ENCODE peak calls at places on chromosome 1, in nine cellular contexts. H, U, S, R, Y, L, W, C and F are unnamed samples.

GRCh38 chr1:207495816-207496792 is at the start of gene CR1:
- DNase-seq in H (peak), U (peak), S (peak), R (peak), Y (no peak), L (peak), W (peak), C (peak), F (peak)

GRCh38 chr1:19374402-19374801 is 62.3 kb downstream of the SLC66A1 start:
- DNase-seq in H (no peak), U (no peak), S (no peak), R (no peak), Y (no peak), L (no peak), W (no peak), C (no peak), F (peak)

GRCh38 chr1:92960395-92961130 is 699 bp downstream of the DIPK1A start:
- DNase-seq in H (peak), U (peak), S (peak), R (peak), Y (peak), L (peak), W (peak), C (peak), F (peak)

GRCh38 chr1:206606867-206607266 is 5.4 kb downstream of the EIF2D start:
- DNase-seq in H (no peak), U (no peak), S (no peak), R (no peak), Y (peak), L (no peak), W (no peak), C (no peak), F (peak)

GRCh38 chr1:48777219-48777895 is 666 bp upstream of the BEND5 start:
- DNase-seq in H (peak), U (no peak), S (no peak), R (peak), Y (no peak), L (no peak), W (no peak), C (no peak), F (no peak)

GRCh38 chr1:1079408-1080121 is 5.5 kb upstream of the RNF223 start:
- DNase-seq in H (peak), U (peak), S (peak), R (peak), Y (peak), L (peak), W (peak), C (peak), F (peak)

GRCh38 chr1:6822530-6823359 is 37.5 kb downstream of the CAMTA1 start:
- DNase-seq in H (peak), U (no peak), S (peak), R (peak), Y (no peak), L (no peak), W (peak), C (peak), F (no peak)

GRCh38 chr1:31511848-31512615 is 64.3 kb upstream of the TINAGL1 start:
- DNase-seq in H (peak), U (no peak), S (no peak), R (no peak), Y (no peak), L (no peak), W (no peak), C (no peak), F (no peak)

GRCh38 chr1:165169028-165169427 is 187.5 kb downstream of the LMX1A start:
- DNase-seq in H (no peak), U (no peak), S (no peak), R (no peak), Y (no peak), L (no peak), W (no peak), C (no peak), F (no peak)
- TF ChIP-seq POLR2A in H (no peak), U (no peak), S (no peak), R (no peak), Y (no peak), L (no peak), W (no peak), C (no peak), F (no peak)

DNA sequence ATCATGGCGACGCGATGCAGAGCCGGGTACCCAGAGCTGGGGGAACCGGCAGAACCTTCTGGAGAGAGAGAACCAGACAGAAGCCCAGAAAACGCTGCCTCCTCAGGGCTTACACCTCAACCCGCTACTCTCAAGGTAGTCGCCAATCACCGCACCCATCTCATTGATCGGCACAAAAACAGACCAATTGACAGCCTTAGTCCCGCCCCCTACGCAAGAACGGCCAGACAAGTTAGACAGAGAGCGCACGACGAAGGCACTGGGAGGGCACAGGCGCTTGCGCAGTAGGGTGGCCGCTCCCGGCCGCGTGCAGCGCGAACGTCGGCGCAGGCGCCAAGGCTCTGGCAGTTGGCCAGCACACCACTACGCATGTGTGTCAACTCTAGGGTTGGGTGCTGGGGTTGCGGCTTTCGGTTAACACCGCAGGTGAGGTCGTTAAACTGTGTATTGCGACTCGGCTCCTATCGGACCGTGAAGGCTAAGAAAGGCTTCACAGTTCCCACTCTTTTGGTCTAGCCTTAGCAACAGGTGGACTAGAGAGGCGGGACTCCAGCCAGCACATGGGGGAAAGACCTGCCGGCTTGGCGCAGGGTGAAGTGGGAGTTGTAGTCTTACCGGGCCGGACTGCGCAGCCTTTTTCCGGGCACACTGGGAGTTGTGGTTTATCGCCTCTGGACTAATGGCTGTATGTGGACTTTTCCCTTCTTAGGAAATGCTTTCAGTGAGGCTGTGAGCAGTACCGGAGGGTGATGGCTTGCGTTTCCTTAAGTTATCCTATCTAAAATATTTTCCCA is at the start of the genes CCT3 and TSACC:
- DNase-seq in H (peak), U (peak), S (peak), R (peak), Y (peak), L (peak), W (peak), C (peak), F (peak)
- TF ChIP-seq POLR2A in H (no peak), U (peak), S (peak), R (no peak), Y (peak), L (no peak), W (peak), C (peak), F (peak)

GRCh38 chr1:209585672-209586071 is 2.2 kb downstream of the CAMK1G start:
- DNase-seq in H (peak), U (peak), S (peak), R (peak), Y (no peak), L (peak), W (peak), C (no peak), F (no peak)
- TF ChIP-seq POLR2A in H (no peak), U (no peak), S (no peak), R (no peak), Y (no peak), L (no peak), W (no peak), C (no peak), F (no peak)

DNA sequence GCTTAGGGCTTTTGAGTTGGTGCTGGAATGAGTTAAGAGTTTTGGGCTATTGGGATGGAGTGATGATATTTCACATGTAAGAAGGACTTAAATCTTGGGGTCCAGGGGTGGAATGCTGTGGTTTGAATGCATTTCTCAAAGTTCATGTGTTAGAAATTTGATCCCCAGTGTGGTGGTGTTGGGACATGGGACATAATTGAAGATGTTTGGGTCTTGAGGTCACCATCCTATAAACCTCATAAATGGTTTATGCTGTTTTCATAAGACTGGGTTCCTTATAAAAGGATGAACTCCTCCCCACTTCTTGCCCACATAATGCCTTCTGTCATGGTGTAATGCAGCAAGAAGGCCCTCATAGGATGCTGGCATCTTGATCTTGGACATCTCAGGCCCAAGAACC is 48.2 kb upstream of the NEK7 start:
- DNase-seq in H (no peak), U (no peak), S (no peak), R (no peak), Y (no peak), L (no peak), W (no peak), C (no peak), F (no peak)
- TF ChIP-seq POLR2A in H (no peak), U (no peak), S (no peak), R (no peak), Y (no peak), L (no peak), W (no peak), C (no peak), F (no peak)

DNA sequence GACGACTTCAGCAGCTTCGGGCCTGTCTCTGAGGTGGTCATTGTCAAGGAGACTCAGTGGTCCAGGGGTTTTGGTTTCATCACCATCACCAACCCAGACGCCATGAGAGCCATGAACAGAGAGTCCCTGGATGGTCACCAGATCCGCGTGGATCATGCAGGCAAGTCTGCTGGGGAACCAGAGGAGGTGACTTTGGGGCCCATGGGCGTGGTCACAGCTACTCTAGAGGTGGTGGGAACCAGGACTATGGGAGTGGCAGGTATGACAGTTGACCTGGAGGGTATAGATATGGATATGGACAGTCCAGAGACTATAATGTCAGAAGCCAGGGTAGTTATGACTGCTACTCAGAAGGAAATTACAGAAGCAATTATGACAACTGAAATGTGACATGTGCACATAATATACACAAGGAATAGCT is 19.3 kb upstream of the METTL13 start:
- DNase-seq in H (no peak), U (no peak), S (no peak), R (no peak), Y (no peak), L (no peak), W (no peak), C (no peak), F (peak)
- TF ChIP-seq POLR2A in H (no peak), U (no peak), S (no peak), R (no peak), Y (no peak), L (no peak), W (no peak), C (no peak), F (no peak)

GRCh38 chr1:160429125-160429551 is 28.8 kb downstream of the VANGL2 start:
- DNase-seq in H (peak), U (no peak), S (peak), R (peak), Y (no peak), L (no peak), W (no peak), C (no peak), F (no peak)

GRCh38 chr1:160428655-160429054 is 28.3 kb downstream of the VANGL2 start:
- DNase-seq in H (peak), U (peak), S (peak), R (peak), Y (peak), L (no peak), W (peak), C (no peak), F (peak)

GRCh38 chr1:160431571-160431970 is 31.2 kb downstream of the VANGL2 start:
- DNase-seq in H (no peak), U (no peak), S (no peak), R (no peak), Y (no peak), L (no peak), W (no peak), C (no peak), F (no peak)

GRCh38 chr1:160429702-160430535 is 29.6 kb downstream of the VANGL2 start:
- DNase-seq in H (no peak), U (no peak), S (no peak), R (no peak), Y (no peak), L (no peak), W (no peak), C (no peak), F (no peak)

DNA sequence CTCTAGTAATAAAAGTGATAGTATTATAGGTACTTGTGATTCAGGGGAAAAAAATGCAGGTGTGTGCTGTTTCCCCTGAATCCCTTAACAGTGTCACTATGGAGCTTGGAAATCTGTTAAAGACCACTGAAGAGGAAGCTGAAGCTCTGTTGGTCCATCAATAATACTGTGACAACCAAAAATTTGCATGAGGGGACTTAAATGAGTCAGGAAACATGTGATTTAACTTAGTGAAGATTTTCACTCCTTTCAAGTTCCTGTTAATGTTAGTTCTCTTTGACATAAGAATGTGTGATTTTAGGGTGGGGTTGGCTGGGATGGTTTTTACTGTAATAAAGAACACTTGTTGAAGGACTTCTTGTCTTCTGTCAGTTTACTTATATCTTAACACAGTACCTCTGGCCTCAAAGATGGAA is 32.0 kb downstream of the VANGL2 start:
- DNase-seq in H (no peak), U (no peak), S (no peak), R (no peak), Y (no peak), L (no peak), W (no peak), C (no peak), F (no peak)
- TF ChIP-seq POLR2A in H (no peak), U (no peak), S (no peak), R (no peak), Y (no peak), L (no peak), W (no peak), C (peak), F (no peak)

GRCh38 chr1:182588460-182589396 is at the start of gene RNASEL:
- DNase-seq in H (peak), U (peak), S (peak), R (peak), Y (peak), L (peak), W (peak), C (no peak), F (peak)
- TF ChIP-seq POLR2A in H (no peak), U (peak), S (peak), R (no peak), Y (no peak), L (no peak), W (peak), C (peak), F (peak)

DNA sequence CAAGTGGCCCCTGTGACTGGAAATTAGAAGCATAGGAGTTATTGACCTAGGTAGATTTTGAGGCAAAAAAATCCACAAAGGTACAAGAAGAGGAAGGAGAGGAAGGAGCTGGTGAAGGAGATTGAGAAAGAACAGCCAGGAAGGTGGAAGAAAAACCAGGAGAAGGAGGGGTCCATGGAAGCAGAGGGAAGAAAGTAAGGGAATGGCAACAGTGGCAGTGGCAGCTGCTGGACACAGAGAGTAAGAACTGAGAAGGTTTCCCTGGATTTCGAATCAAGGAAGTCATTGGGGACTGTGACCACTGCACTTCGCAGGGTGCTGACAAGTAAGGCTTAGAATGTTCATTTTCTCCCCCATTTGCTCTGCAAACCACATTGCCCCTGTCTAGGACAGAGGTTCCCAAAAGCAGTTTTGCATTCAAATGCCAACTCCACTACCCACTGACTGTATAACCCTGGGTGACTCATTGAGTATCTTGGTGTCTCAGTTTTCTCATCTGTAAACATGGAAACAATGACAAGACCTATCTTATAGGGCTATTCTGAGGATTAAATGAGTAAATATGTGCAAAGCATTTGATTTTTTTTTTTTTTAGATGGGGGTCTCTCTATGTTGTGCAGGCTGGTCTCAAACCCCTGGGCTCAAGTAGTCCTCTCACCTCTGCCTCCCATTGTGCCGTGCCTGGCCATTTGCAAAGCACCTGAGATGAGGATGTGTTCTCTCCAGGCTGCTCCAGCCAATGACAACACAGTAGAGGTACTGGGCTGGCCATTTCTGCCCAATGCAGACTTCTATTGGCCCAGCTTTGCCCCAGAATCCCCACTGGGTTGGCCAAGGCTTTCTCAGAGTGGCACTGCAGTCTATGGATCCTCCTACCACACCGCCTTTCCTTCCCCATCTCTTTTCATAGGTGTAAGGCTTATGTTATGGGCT is 9.3 kb upstream of the CAPN2 start:
- DNase-seq in H (no peak), U (no peak), S (no peak), R (no peak), Y (peak), L (no peak), W (peak), C (no peak), F (no peak)
- TF ChIP-seq POLR2A in H (no peak), U (no peak), S (no peak), R (no peak), Y (peak), L (no peak), W (no peak), C (no peak), F (no peak)